ENCODE peak calls at places on chromosomes 1 and 21, in four cellular contexts. K is CD8-positive, alpha-beta memory T cell; W is fibroblast of the aortic adventitia; N is pancreas. M is an unnamed sample.

GRCh38 chr1:195970209-195970608 is 638.0 kb downstream of the KCNT2 start:
- DNase-seq in W (no peak), K (no peak), N (no peak), M (no peak)

GRCh38 chr1:157231844-157232550 is 93.8 kb upstream of the ETV3 start:
- DNase-seq in W (no peak), N (no peak), K (no peak), M (no peak)

GRCh38 chr1:112251766-112252506 is 144.1 kb upstream of the CTTNBP2NL start:
- DNase-seq in N (no peak), K (no peak), W (peak; percentile 71), M (no peak)

GRCh38 chr1:174692313-174692712 is 244.5 kb downstream of the GPR52 start:
- DNase-seq in N (no peak), K (no peak), W (peak; percentile 36), M (peak; percentile 2)

GRCh38 chr1:16617778-16618580 is 4.6 kb upstream of the NBPF1 start:
- DNase-seq in N (peak; percentile 13), K (no peak), W (no peak), M (no peak)

GRCh38 chr21:14889080-14889805 is 175.6 kb downstream of the NRIP1 start:
- DNase-seq in K (no peak), W (peak; percentile 74), N (no peak), M (no peak)

GRCh38 chr1:227437495-227438008 is 119.3 kb upstream of the CDC42BPA start:
- DNase-seq in K (no peak), N (no peak), W (peak; percentile 82), M (no peak)

GRCh38 chr21:41786521-41786987 is 19.7 kb upstream of the RIPK4 start:
- DNase-seq in K (no peak), N (no peak), W (peak; percentile 73), M (peak; percentile 54)

DNA sequence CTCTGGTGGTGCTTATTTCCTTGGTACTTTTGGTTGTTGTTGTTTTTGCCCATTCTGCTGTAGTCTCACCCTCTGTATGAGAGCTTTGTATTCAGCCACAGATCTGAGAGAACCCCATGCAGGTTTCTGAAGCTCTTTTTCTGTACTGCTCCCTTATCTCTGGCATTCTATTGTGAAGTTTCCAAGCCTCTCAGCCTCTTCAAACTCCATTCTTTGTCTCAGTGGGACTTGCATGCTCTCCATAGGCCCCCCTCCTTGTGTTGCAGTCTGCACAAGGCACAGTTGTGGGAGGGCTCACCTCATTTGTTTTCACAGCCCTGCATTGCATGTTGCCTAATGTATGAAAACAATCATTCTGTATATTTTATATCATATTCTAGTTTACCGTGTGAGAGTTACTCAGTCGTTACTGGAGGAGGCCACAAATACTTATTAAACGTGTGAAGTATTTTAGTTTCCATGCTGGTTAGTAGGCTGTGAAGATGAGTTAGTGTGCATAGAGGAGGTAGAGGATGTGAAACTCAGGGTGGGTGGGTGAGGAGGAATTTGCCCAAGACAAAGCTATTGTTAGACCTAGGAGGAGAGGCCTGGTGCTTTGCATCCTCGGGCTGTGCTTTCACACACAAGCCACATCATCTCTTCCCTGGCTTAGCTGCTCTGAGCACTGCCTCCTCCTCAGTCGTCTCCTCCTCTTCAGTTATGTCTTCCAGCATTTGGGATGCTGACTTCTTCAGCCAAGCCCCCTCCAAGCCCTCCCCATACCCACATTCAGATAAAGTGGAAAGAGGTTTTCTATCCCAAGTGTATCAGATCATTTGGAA is 7.8 kb upstream of the CHI3L2 start:
- DNase-seq in N (no peak), W (no peak), K (no peak), M (no peak)
- H3K4me3 ChIP-seq in N (no peak overlapping the region), W (no peak overlapping the region), K (peak overlapping the region; percentile 35), M (no peak overlapping the region)

GRCh38 chr1:77322061-77322900 is 40.5 kb downstream of the AK5 start:
- DNase-seq in N (no peak), W (peak; percentile 67), K (no peak), M (peak; percentile 17)

GRCh38 chr1:77316006-77316405 is 34.2 kb downstream of the AK5 start:
- DNase-seq in W (no peak), K (no peak), N (no peak), M (no peak)

GRCh38 chr1:77319036-77319705 is 37.4 kb downstream of the AK5 start:
- DNase-seq in N (no peak), W (no peak), K (no peak), M (no peak)

GRCh38 chr1:77313491-77313890 is 31.7 kb downstream of the AK5 start:
- DNase-seq in N (no peak), W (peak; percentile 19), K (no peak), M (peak; percentile 11)

DNA sequence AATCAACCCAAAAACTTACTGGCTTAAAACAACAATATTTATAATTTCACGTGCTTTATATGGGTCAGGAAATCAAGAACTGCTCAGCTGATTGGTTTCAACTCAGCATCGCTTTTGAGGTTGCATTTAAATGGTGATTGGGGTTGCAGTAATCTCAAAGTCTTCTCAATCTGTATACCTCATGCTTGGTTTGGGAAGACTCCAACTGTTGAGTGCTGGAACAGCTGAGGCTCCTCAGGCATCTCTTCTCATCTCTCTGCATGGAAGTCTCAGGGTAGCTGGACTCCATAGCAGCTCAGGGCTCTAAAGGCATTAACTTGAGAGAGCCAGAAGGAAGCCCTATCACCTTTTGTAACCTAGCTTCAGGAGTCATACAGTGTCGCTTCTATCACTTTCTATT is 35.1 kb downstream of the AK5 start:
- DNase-seq in K (no peak), N (no peak), W (no peak), M (no peak)
- H3K4me3 ChIP-seq in K (no peak overlapping the region), N (no peak overlapping the region), W (no peak overlapping the region), M (no peak overlapping the region)

GRCh38 chr1:11648732-11649158 is 5.5 kb downstream of the FBXO2 start:
- DNase-seq in N (no peak), K (peak; percentile 21), W (no peak), M (no peak)

GRCh38 chr1:11651017-11651416 is 3.2 kb downstream of the FBXO2 start:
- DNase-seq in N (no peak), W (no peak), K (no peak), M (no peak)

GRCh38 chr1:11649624-11650330 is 4.5 kb downstream of the FBXO2 start:
- DNase-seq in N (no peak), W (no peak), K (no peak), M (no peak)

GRCh38 chr1:11649237-11649623 is 5.0 kb downstream of the FBXO2 start:
- DNase-seq in N (no peak), W (no peak), K (no peak), M (no peak)

DNA sequence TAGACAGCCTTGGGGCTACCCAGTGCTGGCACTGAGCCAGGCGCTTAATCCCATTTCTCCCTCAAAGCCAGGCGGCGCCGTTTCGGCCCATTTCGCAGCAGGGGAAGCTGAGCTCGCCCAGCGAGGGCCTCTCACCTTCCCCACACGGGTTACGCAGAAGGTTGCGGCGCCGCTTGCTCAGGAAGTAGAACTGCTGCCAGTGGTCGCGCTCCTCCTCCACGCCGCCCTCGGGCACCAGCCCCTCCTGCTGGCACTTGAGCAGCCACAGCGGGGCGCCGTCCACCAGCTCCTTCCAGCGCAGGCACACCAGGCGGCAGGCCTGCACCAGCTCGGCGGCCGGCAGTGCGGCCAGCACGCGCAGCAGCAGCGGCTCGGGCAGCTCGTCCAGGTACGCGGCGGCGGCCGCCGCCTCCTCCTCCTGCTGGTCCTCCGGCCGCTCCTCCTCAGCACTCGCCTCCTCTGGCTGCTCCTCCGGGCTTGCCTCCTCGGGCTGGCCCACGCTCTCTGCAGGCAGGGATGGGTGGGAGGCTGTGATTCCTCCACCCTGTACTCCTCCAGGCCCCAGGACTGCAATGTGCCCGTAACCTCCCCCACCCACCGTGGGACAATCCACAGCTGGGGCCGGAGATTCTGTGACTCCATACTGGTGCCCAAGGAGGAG is 3.8 kb downstream of the FBXO2 start:
- DNase-seq in N (peak; percentile 91), K (peak; percentile 78), W (peak; percentile 50), M (peak; percentile 17)
- H3K4me3 ChIP-seq in N (peak overlapping the region; percentile 37), K (peak overlapping the region; percentile 33), W (no peak overlapping the region), M (no peak overlapping the region)

GRCh38 chr21:31408306-31409088 is 64.4 kb upstream of the TIAM1 start:
- DNase-seq in K (no peak), W (no peak), N (no peak), M (no peak)
- H3K4me3 ChIP-seq in K (no peak overlapping the region), W (no peak overlapping the region), N (no peak overlapping the region), M (no peak overlapping the region)

GRCh38 chr1:86706018-86706417 is 1.6 kb downstream of the SH3GLB1 start:
- DNase-seq in W (no peak), N (no peak), K (no peak), M (no peak)

GRCh38 chr1:86705633-86705985 is 1.2 kb downstream of the SH3GLB1 start:
- DNase-seq in W (no peak), N (no peak), K (no peak), M (no peak)

GRCh38 chr1:86712088-86712860 is 7.9 kb downstream of the SH3GLB1 start:
- DNase-seq in N (no peak), W (no peak), K (no peak), M (no peak)

GRCh38 chr1:86704972-86705632 is 726 bp downstream of the SH3GLB1 start:
- DNase-seq in K (peak; percentile 30), W (peak; percentile 67), N (peak; percentile 57), M (peak; percentile 14)

GRCh38 chr1:86708923-86709322 is 4.5 kb downstream of the SH3GLB1 start:
- DNase-seq in N (no peak), K (no peak), W (peak; percentile 50), M (no peak)
- H3K4me3 ChIP-seq in N (no peak overlapping the region), K (no peak overlapping the region), W (peak overlapping the region; percentile 18), M (no peak overlapping the region)

GRCh38 chr1:37036667-37037053 is 2.3 kb upstream of the GRIK3 start:
- DNase-seq in K (no peak), W (no peak), N (no peak), M (no peak)
- H3K4me3 ChIP-seq in K (no peak overlapping the region), W (no peak overlapping the region), N (no peak overlapping the region), M (no peak overlapping the region)

GRCh38 chr1:229897540-229897939 is 169.5 kb upstream of the GALNT2 start:
- DNase-seq in N (no peak), W (no peak), K (no peak), M (no peak)
- H3K4me3 ChIP-seq in N (no peak overlapping the region), W (no peak overlapping the region), K (no peak overlapping the region), M (no peak overlapping the region)

DNA sequence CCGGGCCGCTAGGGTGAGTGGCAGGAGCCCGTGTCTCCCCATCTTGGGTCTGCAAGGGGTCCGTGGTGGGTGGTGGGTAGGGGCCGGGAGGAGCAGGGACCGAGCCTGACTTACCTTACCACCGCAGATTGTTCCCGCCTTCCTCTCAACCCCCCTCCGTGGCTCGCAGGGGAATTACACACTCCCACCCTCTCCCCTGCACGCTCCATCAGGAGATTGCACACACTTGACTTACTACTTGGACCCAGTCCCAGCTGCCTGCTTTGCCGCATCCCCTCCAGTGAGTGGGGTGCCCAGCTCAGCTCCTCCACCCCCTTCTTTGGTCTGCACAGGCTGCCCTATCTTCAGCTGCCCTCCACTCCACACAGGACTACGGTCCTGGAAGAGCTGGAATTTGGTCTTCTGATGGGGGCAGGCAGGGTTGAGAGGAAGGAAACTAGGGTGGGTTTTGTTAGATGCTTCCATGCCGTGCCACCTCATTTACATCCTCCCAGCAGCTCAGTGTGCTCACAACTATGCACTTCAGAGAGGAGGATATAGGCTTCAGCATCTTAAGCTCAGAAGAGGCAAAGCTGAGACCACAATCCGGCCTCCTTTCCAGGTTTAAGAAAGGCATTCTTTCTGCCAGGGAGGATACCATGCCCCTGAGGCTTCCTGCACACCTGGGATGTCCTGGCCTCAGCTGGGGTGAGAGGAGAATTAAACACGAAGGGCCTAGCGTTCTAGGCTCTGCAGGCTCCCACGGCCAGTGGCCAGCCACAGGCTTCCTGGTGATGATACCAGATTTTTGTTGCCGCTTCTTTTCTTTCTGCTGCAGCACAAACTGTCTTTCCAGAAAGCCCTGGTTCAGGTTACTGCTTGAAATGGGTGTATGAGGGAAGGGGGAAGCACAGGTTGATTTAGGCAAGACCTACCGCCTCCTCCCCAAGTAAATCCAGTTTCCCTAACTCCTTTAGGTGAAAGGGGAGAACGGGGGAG is 2.3 kb downstream of the KCNC4 start:
- DNase-seq in K (no peak), N (peak; percentile 30), W (peak; percentile 29), M (no peak)
- H3K4me3 ChIP-seq in K (no peak overlapping the region), N (peak overlapping the region; percentile 77), W (peak overlapping the region; percentile 35), M (no peak overlapping the region)

M was measured in HFF-Myc.